ENCODE peak calls at places on chromosomes 4 and X, in six cellular contexts. Q is Calu3, D is tibial artery, W is erythroblast, Z is SK-N-DZ, S is cardiac muscle cell. R is an unnamed sample.

GRCh38 chr4:70839537-70840093 is at the start of gene GRSF1:
- DNase-seq in Q (peak; percentile 93), D (peak; percentile 97), W (peak; percentile 93), Z (peak; percentile 77), S (peak; percentile 95), R (peak; percentile 87)

GRCh38 chrX:6279277-6279909 is 50.7 kb upstream of the NLGN4X start:
- DNase-seq in Q (no peak), D (no peak), W (no peak), Z (no peak), S (no peak), R (no peak)

GRCh38 chr4:138445098-138445497 is 202.9 kb upstream of the SLC7A11 start:
- DNase-seq in Q (no peak), D (no peak), W (no peak), Z (no peak), S (no peak), R (no peak)

GRCh38 chr4:123977623-123978022 is 581.0 kb downstream of the SPRY1 start:
- DNase-seq in Q (no peak), D (no peak), W (no peak), Z (no peak), S (no peak), R (no peak)

GRCh38 chrX:24090300-24091200 is 35.8 kb downstream of the EIF2S3 start:
- DNase-seq in Q (no peak), D (no peak), W (no peak), Z (no peak), S (no peak), R (no peak)

GRCh38 chrX:23435575-23435974 is 100.9 kb downstream of the PTCHD1 start:
- DNase-seq in Q (no peak), D (no peak), W (no peak), Z (no peak), S (no peak), R (no peak)

GRCh38 chr4:108443585-108443984 is 176.8 kb upstream of the RPL34 start:
- DNase-seq in Q (no peak), D (no peak), W (no peak), Z (no peak), S (no peak), R (no peak)

GRCh38 chr4:76251448-76252270 is at the start of gene FAM47E:
- DNase-seq in Q (peak; percentile 80), D (peak; percentile 80), W (peak; percentile 33), Z (peak; percentile 41), S (peak; percentile 87), R (peak; percentile 66)

GRCh38 chrX:6468716-6469115 is 66.2 kb downstream of the VCX3A start:
- DNase-seq in Q (no peak), D (no peak), W (no peak), Z (peak; percentile 61), S (no peak), R (no peak)

GRCh38 chr4:102281171-102281842 is 64.0 kb downstream of the SLC39A8 start:
- DNase-seq in Q (no peak), D (no peak), W (peak; percentile 60), Z (no peak), S (peak; percentile 7), R (no peak)

GRCh38 chrX:139759637-139760036 is 51.7 kb upstream of the MCF2 start:
- DNase-seq in Q (peak; percentile 5), D (no peak), W (peak; percentile 0), Z (peak; percentile 3), S (peak; percentile 9), R (peak; percentile 9)

GRCh38 chr4:17284323-17285175 is 227.3 kb downstream of the QDPR start:
- DNase-seq in Q (no peak), D (no peak), W (no peak), Z (no peak), S (no peak), R (no peak)

GRCh38 chr4:24730256-24731001 is 64.9 kb upstream of the SOD3 start:
- DNase-seq in Q (no peak), D (peak; percentile 97), W (no peak), Z (no peak), S (no peak), R (no peak)

GRCh38 chr4:7808752-7809151 is 130.9 kb downstream of the AFAP1 start:
- DNase-seq in Q (no peak), D (no peak), W (no peak), Z (no peak), S (no peak), R (no peak)

GRCh38 chr4:121050251-121050650 is 22.1 kb downstream of the NDNF start:
- DNase-seq in Q (no peak), D (no peak), W (no peak), Z (no peak), S (no peak), R (no peak)

GRCh38 chr4:38868055-38868965 is 704 bp downstream of the FAM114A1 start:
- DNase-seq in Q (no peak), D (peak; percentile 77), W (peak; percentile 19), Z (peak; percentile 39), S (peak; percentile 41), R (no peak)

GRCh38 chr4:109912706-109913621 is at the start of gene EGF:
- DNase-seq in Q (no peak), D (no peak), W (no peak), Z (no peak), S (peak; percentile 42), R (peak; percentile 60)

GRCh38 chr4:2388430-2389182 is 29.8 kb downstream of the ZFYVE28 start:
- DNase-seq in Q (no peak), D (no peak), W (no peak), Z (no peak), S (no peak), R (no peak)

GRCh38 chrX:667360-667759 is 36.8 kb downstream of the SHOX start:
- DNase-seq in Q (no peak), D (no peak), W (no peak), Z (no peak), S (no peak), R (no peak)

GRCh38 chr4:3688018-3688998 is 77.9 kb upstream of the ADRA2C start:
- DNase-seq in Q (no peak), D (peak; percentile 41), W (no peak), Z (no peak), S (no peak), R (peak; percentile 39)

GRCh38 chrX:140712413-140713173 is 3.0 kb downstream of the LINC00632 start:
- DNase-seq in Q (no peak), D (peak; percentile 74), W (no peak), Z (no peak), S (peak; percentile 62), R (peak; percentile 9)

GRCh38 chr4:89259435-89260028 is 48.1 kb downstream of the GPRIN3 start:
- DNase-seq in Q (no peak), D (no peak), W (no peak), Z (no peak), S (peak; percentile 58), R (no peak)

GRCh38 chrX:53374222-53374820 is 48.1 kb downstream of the SMC1A start:
- DNase-seq in Q (no peak), D (no peak), W (peak; percentile 42), Z (no peak), S (no peak), R (peak; percentile 1)

GRCh38 chrX:26851981-26852380 is 611.2 kb downstream of the PPP4R3C start:
- DNase-seq in Q (peak; percentile 2), D (no peak), W (no peak), Z (peak; percentile 2), S (peak; percentile 40), R (peak; percentile 22)

GRCh38 chr4:182925298-182925738 is 8.1 kb upstream of the DCTD start:
- DNase-seq in Q (peak; percentile 72), D (peak; percentile 83), W (peak; percentile 77), Z (peak; percentile 85), S (peak; percentile 75), R (peak; percentile 70)

GRCh38 chrX:78527818-78528217 is 131.3 kb downstream of the RTL3 start:
- DNase-seq in Q (no peak), D (no peak), W (no peak), Z (no peak), S (no peak), R (no peak)

GRCh38 chr4:75244325-75244724 is 269.9 kb downstream of the RCHY1 start:
- DNase-seq in Q (no peak), D (no peak), W (no peak), Z (no peak), S (no peak), R (no peak)

GRCh38 chr4:108068422-108068821 is 78.7 kb downstream of the HADH start:
- DNase-seq in Q (no peak), D (no peak), W (no peak), Z (no peak), S (no peak), R (no peak)

GRCh38 chrX:17470136-17470535 is 95.1 kb downstream of the NHS start:
- DNase-seq in Q (no peak), D (no peak), W (no peak), Z (no peak), S (no peak), R (no peak)

GRCh38 chrX:134173541-134174272 is 63.3 kb upstream of the CCDC160 start:
- DNase-seq in Q (no peak), D (no peak), W (peak; percentile 0), Z (no peak), S (peak; percentile 38), R (no peak)

GRCh38 chrX:134764202-134764785 is 106.0 kb upstream of the PLAC1 start:
- DNase-seq in Q (peak; percentile 2), D (no peak), W (peak; percentile 65), Z (peak; percentile 35), S (no peak), R (peak; percentile 29)

GRCh38 chr4:124183926-124184325 is 528.6 kb downstream of the ANKRD50 start:
- DNase-seq in Q (no peak), D (no peak), W (no peak), Z (no peak), S (no peak), R (no peak)

GRCh38 chr4:124202106-124202505 is 510.4 kb downstream of the ANKRD50 start:
- DNase-seq in Q (no peak), D (no peak), W (no peak), Z (no peak), S (no peak), R (peak; percentile 5)

GRCh38 chr4:151052785-151053184 is 37.7 kb upstream of the LRBA start:
- DNase-seq in Q (no peak), D (no peak), W (no peak), Z (no peak), S (no peak), R (no peak)

GRCh38 chr4:84915396-84915780 is 51.1 kb downstream of the WDFY3 start:
- DNase-seq in Q (no peak), D (no peak), W (no peak), Z (no peak), S (no peak), R (no peak)

GRCh38 chr4:139919513-139919912 is 234.5 kb downstream of the MAML3 start:
- DNase-seq in Q (no peak), D (no peak), W (no peak), Z (no peak), S (peak; percentile 70), R (no peak)

R was measured in ACHN.